ENCODE peak calls at places on chromosomes 5 and 9, in five cellular contexts. G, I, B, L and J are unnamed samples.

GRCh38 chr5:133962801-133963476 is 5.5 kb downstream of the C5orf15 start:
- DNase-seq in G (no peak), I (no peak), B (no peak), L (peak), J (peak)

GRCh38 chr9:116042321-116042720 is 111.3 kb upstream of the PAPPA start:
- DNase-seq in G (no peak), I (no peak), B (no peak), L (no peak), J (no peak)

GRCh38 chr5:95986001-95986400 is 24.4 kb upstream of the ELL2 start:
- DNase-seq in G (no peak), I (no peak), B (no peak), L (no peak), J (no peak)

GRCh38 chr9:95584176-95584575 is 67.4 kb upstream of the PTCH1 start:
- DNase-seq in G (no peak), I (no peak), B (no peak), L (no peak), J (no peak)

GRCh38 chr9:4106744-4107143 is 193.1 kb downstream of the GLIS3 start:
- DNase-seq in G (no peak), I (no peak), B (no peak), L (peak), J (peak)

GRCh38 chr9:129075996-129076639 is 4.8 kb upstream of the DOLPP1 start:
- DNase-seq in G (no peak), I (no peak), B (no peak), L (no peak), J (no peak)

GRCh38 chr5:180803181-180804128 is 849 bp upstream of the MGAT1 start:
- DNase-seq in G (no peak), I (no peak), B (peak), L (no peak), J (peak)

GRCh38 chr9:9998491-9999287 is 614.1 kb downstream of the PTPRD start:
- DNase-seq in G (no peak), I (no peak), B (no peak), L (no peak), J (no peak)

GRCh38 chr5:158124606-158125316 is 265.8 kb upstream of the CLINT1 start:
- DNase-seq in G (no peak), I (no peak), B (no peak), L (no peak), J (no peak)

GRCh38 chr5:168965638-168966037 is 335.3 kb downstream of the SLIT3 start:
- DNase-seq in G (no peak), I (no peak), B (no peak), L (no peak), J (no peak)

GRCh38 chr9:20538956-20539355 is 83.3 kb downstream of the MLLT3 start:
- DNase-seq in G (no peak), I (no peak), B (no peak), L (peak), J (no peak)

GRCh38 chr5:91255396-91256141 is 127.5 kb downstream of the ARRDC3 start:
- DNase-seq in G (no peak), I (no peak), B (no peak), L (no peak), J (no peak)

GRCh38 chr5:180067986-180068385 is 3.6 kb downstream of the RNF130 start:
- DNase-seq in G (no peak), I (no peak), B (no peak), L (no peak), J (no peak)

GRCh38 chr9:77793909-77794308 is 145.8 kb upstream of the GNA14 start:
- DNase-seq in G (no peak), I (no peak), B (no peak), L (peak), J (peak)

GRCh38 chr9:114006155-114006550 is 71.9 kb downstream of the AMBP start:
- DNase-seq in G (no peak), I (no peak), B (no peak), L (no peak), J (no peak)

GRCh38 chr5:176619203-176619568 is 9.2 kb upstream of the GPRIN1 start:
- DNase-seq in G (peak), I (no peak), B (peak), L (peak), J (peak)
- TF ChIP-seq CTCF in G (peak), I (peak), B (no peak), L (peak), J (peak)

GRCh38 chr9:13090588-13090987 is 188.9 kb downstream of the MPDZ start:
- DNase-seq in G (no peak), I (no peak), B (no peak), L (no peak), J (no peak)
- H3K4me3 ChIP-seq in G (no peak), I (no peak), B (no peak), L (no peak), J (no peak)

DNA sequence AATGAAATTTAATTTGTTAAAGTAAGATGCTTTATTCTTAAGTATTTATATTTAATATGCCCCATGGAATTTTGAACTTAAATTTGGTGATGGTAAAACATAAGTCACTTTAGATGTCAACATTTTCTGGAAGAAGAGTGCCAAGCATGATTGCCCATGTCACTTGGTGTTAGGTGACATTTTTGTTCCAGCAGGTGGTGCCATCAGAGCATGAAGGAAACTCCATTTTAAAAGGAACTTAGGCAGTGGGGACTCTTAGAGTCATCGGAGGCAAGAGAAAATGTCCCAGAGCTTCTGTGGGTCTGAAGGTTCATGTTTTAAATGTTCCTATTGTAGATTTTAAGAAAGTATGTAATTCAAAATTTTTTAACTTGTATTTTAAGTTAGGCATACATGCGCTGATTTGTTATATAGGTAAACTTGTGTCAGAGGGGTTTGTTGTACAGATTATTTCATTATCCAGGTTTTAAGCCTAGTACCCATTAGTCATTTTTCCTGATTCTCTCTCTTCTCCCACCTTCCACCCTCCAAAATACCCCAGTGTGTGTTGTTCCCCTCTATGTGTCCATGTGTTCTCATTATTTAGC is 789.3 kb downstream of the SEMA5A start:
- DNase-seq in G (no peak), I (peak), B (no peak), L (peak), J (peak)
- TF ChIP-seq CTCF in G (peak), I (peak), B (peak), L (peak), J (peak)

DNA sequence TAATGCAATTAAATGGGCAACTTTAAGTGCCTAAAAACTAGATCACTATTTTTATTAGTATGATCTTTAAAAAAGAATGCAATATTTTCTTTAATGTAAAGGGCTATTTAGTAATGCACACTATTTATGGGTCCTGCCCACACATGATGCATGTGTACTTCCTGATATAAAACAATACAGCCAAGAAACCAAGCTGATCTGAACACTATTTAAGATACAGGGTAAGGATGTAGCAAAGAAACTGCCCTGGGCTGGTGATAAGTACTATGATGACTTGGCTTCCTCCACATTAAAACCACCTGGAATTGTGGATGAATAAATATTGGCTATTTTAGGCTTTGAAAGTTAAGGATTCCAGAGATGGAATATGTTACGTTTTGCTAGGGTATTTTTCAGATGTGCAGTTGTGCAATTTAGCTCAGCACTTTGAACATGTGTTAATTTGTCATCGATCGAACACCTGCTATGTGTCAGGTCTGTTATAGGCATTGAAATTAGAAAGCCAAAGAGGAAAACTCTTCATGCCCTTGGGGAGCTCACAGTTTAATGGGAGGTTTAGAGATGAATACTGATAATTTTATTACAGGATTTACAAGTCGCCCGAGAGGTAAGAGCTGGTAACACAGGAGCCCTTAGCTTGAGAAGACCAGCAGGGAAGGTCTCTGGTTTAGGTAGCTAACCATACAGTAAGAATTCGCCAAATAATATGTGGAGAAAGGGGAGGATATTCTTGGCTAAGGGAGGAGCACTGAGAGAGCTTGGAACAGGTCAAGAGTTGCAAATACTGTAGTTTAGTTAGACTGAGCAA is 276.6 kb downstream of the PLK2 start:
- DNase-seq in G (no peak), I (no peak), B (no peak), L (peak), J (no peak)
- H3K4me3 ChIP-seq in G (no peak), I (no peak), B (no peak), L (no peak), J (no peak)

DNA sequence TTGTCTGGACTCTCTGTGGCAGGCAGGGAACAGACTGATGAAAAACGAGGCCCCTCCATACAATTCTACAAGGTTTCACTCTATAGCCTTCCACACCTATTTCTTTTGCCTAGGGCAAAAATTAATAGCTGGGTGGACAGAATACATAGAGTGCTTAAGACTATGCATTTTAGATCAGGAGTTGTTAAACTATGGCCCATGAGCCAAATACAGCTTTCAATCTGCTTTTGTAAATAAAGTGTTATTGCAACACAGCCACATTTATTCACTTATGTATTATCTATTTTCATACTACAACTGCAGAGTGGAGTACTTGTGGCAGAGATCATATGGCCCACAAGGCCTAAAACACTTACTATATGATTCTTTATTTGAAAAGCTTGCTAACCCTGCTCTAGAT is 45.2 kb downstream of the SH3TC2 start:
- DNase-seq in G (no peak), I (no peak), B (no peak), L (no peak), J (no peak)
- TF ChIP-seq CTCF in G (no peak), I (no peak), B (no peak), L (no peak), J (no peak)